ENCODE peak calls at places on chromosomes 16 and 17, in five cellular contexts. C is A549, L is transverse colon, Q is ovary, M is sigmoid colon. E is an unnamed sample.

GRCh38 chr16:27444015-27444414 is 42.0 kb downstream of the IL21R start:
- DNase-seq in C (no peak), L (no peak), Q (no peak), M (no peak), E (no peak)

GRCh38 chr17:13477180-13477611 is 124.5 kb downstream of the HS3ST3A1 start:
- DNase-seq in C (no peak), L (no peak), Q (no peak), M (no peak), E (no peak)

GRCh38 chr17:49502258-49502657 is 7.2 kb downstream of the NGFR start:
- DNase-seq in C (no peak), L (no peak), Q (no peak), M (no peak), E (no peak)

GRCh38 chr17:2598166-2598565 is 4.7 kb downstream of the PAFAH1B1 start:
- DNase-seq in C (no peak), L (no peak), Q (no peak), M (no peak), E (no peak)

GRCh38 chr17:4534515-4534914 is 20.7 kb downstream of the MYBBP1A start:
- DNase-seq in C (no peak), L (no peak), Q (no peak), M (no peak), E (peak)

GRCh38 chr16:13697568-13697967 is 222.4 kb upstream of the ERCC4 start:
- DNase-seq in C (no peak), L (no peak), Q (no peak), M (no peak), E (no peak)

GRCh38 chr16:590165-590874 is 454 bp downstream of the RAB40C start:
- DNase-seq in C (no peak), L (no peak), Q (peak), M (peak), E (no peak)

GRCh38 chr16:21156767-21157467 is 1.6 kb upstream of the LDAF1 start:
- DNase-seq in C (peak), L (peak), Q (peak), M (peak), E (no peak)

GRCh38 chr16:17328971-17329370 is 141.8 kb downstream of the XYLT1 start:
- DNase-seq in C (no peak), L (peak), Q (no peak), M (peak), E (no peak)

GRCh38 chr17:29378495-29378894 is 11.7 kb upstream of the TAOK1 start:
- DNase-seq in C (no peak), L (no peak), Q (no peak), M (no peak), E (no peak)

GRCh38 chr17:69949931-69950330 is 125.1 kb upstream of the KCNJ16 start:
- DNase-seq in C (no peak), L (no peak), Q (no peak), M (no peak), E (no peak)

GRCh38 chr17:77571562-77571981 is 386.9 kb upstream of the TNRC6C start:
- DNase-seq in C (no peak), L (no peak), Q (no peak), M (no peak), E (no peak)

GRCh38 chr17:17538417-17539391 is 42.5 kb upstream of the RASD1 start:
- DNase-seq in C (peak), L (peak), Q (no peak), M (no peak), E (no peak)

GRCh38 chr16:11094075-11094593 is 149.8 kb downstream of the CLEC16A start:
- DNase-seq in C (no peak), L (peak), Q (no peak), M (peak), E (no peak)

GRCh38 chr17:4565209-4566141 is 5.1 kb upstream of the GGT6 start:
- DNase-seq in C (peak), L (peak), Q (no peak), M (peak), E (peak)

GRCh38 chr16:5378531-5378930 is 280.9 kb upstream of the EEF2KMT start:
- DNase-seq in C (no peak), L (no peak), Q (no peak), M (no peak), E (no peak)

GRCh38 chr17:77036841-77037381 is 103.9 kb upstream of the SEC14L1 start:
- DNase-seq in C (no peak), L (peak), Q (no peak), M (no peak), E (no peak)

GRCh38 chr16:88569614-88569984 is 604 bp upstream of the ZC3H18 start:
- DNase-seq in C (no peak), L (no peak), Q (no peak), M (no peak), E (no peak)

GRCh38 chr17:30788918-30789317 is 35.6 kb downstream of the CRLF3 start:
- DNase-seq in C (no peak), L (no peak), Q (no peak), M (no peak), E (no peak)

DNA sequence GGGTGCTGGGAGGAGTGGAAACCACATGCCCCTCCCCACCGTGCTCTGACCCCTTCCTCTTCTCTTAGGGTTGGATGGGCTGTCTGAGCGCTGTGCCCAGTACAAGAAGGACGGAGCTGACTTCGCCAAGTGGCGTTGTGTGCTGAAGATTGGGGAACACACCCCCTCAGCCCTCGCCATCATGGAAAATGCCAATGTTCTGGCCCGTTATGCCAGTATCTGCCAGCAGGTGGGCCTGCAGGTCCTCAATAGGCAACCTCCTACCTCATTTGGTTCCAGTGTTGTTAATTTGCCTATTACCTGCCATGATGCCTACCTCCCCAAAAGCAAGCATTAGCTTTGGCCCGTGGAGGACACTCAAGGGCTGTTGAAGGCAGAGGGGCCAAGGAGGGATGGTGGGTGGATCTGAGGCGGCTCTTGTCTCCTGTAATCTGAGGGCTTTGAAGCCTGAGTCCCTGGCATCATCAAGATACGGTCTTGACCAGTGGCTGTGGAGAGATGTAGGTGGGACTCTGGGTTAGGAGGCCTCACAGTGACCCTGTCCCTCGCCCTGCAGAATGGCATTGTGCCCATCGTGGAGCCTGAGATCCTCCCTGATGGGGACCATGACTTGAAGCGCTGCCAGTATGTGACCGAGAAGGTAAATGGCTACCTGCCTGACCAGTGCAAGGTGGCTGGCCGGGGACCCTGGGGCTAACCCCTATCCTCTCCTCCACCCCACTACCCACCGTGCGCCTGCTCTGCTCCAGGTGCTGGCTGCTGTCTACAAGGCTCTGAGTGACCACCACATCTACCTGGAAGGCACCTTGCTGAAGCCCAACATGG is 3.4 kb downstream of the ALDOA start:
- DNase-seq in C (no peak), L (peak), Q (peak), M (no peak), E (no peak)
- TF ChIP-seq POLR2A in C (no peak), L (no peak), Q (no peak), M (no peak), E (no peak)

DNA sequence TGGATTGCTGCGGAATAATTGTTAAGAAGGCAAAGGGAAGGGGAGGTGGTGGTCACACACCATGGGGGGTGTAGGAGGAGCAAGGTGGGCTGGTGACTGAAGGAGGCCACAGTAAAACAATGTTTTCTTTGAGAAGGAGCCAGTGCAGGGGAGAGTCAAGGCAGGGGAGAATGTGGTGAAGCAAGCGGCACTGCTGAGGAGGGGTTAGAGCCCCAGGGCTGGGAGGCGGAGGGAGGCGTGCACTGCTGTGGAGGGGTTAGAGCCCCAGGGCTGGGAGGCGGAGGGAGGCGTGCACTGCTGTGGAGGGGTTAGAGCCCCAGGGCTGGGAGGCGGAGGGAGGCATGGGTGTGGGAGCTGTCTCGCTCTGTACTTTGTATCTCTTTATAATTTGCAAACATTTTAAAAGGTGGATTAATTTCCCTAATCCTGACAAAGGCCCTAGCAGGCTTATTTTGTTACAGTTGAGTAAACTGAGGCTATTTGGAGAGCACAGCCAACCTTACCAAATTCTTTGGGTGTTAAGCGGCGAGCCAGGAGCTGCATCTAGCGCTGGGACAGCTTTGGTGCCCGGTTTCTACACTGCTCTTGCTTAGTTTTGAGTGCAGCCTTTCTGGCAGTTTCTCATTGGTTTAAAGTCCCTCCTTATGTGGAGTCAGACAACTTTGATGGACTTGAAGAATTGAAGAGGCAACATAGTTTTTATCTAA is 20.9 kb downstream of the RPTOR start:
- DNase-seq in C (no peak), L (no peak), Q (peak), M (peak), E (no peak)
- H3K4me3 ChIP-seq in C (no peak), L (no peak), Q (no peak), M (no peak), E (no peak)

DNA sequence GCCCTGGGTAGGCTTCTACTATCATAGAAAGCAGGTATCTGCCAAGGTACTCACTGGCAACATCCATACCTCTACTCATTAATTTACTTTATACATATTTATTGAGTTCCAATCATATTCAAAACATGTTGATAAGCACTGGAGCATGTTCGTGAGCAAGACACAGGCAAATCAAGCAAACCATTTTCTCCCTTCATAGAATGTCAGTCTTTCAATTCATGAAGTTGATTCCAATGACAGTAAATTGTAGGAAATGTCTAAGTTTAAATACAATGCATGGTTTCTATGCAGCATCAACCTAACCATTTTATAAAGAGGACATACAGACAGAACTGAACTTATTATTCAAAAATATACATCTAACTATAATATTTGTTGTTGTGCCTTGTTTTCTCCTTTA is 978.6 kb downstream of the CDH8 start:
- DNase-seq in C (no peak), L (no peak), Q (no peak), M (no peak), E (no peak)
- TF ChIP-seq EP300 in C (no peak), L (no peak), Q (no peak), M (no peak), E (no peak)

DNA sequence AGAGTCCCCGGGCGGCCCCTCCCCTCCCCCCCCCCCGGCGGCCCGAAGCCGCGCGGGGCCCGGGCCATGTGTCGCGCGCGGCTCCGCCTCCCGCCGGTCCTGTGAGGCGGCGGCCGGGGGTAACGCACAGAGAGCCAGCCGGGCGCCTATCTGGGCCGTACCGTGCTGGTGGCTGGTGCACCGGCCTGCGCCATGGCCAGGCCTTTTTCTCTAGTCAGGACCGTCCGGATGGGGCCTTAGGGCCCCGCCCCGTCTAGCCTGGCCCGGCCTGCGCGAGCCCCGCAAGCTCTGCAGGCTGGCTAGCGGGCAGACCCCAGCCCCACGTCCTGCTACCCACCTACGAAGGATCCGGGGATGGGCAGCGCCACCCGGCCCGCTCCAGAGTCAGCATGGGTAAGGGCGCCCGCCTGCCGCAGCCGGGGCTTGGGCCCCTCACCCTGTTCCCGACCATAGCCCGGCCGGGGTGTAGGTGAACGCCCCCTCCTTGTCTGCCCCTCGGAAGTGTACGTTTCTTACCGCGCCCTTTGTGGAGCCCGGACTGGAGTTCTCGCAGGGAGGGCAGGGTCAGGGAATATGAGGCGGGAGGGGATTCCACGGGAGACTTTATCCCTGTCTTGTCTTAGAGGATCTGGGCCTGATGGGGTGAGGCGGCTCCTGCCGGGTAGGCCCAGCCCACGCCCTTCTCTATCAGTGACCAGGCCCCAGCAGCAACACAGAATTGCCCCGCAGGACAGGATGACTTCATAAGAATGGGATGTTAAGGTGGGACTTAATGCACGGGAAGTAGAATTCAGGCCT is at the start of gene CENPT:
- DNase-seq in C (no peak), L (peak), Q (no peak), M (peak), E (peak)
- TF ChIP-seq POLR2A in C (no peak), L (peak), Q (no peak), M (no peak), E (no peak)

GRCh38 chr16:25031132-25031440 is 15.9 kb upstream of the ARHGAP17 start:
- DNase-seq in C (no peak), L (no peak), Q (no peak), M (no peak), E (no peak)
- H3K4me3 ChIP-seq in C (no peak), L (no peak), Q (peak), M (peak), E (no peak)

GRCh38 chr17:350706-351435 is 1.7 kb downstream of the RPH3AL start:
- DNase-seq in C (peak), L (peak), Q (peak), M (peak), E (peak)
- TF ChIP-seq EP300 in C (no peak), L (peak), Q (peak), M (peak), E (peak)

GRCh38 chr17:80265205-80266068 is 4.8 kb downstream of the RNF213 start:
- DNase-seq in C (no peak), L (no peak), Q (no peak), M (no peak), E (no peak)
- TF ChIP-seq POLR2A in C (no peak), L (no peak), Q (no peak), M (no peak), E (no peak)

GRCh38 chr16:3576211-3576610 is 992 bp downstream of the NLRC3 start:
- DNase-seq in C (no peak), L (no peak), Q (no peak), M (no peak), E (no peak)
- H3K4me3 ChIP-seq in C (no peak), L (no peak), Q (no peak), M (no peak), E (no peak)

GRCh38 chr17:73867056-73867455 is 222.8 kb upstream of the SDK2 start:
- DNase-seq in C (no peak), L (no peak), Q (no peak), M (no peak), E (no peak)

GRCh38 chr17:73872816-73873215 is 228.6 kb upstream of the SDK2 start:
- DNase-seq in C (no peak), L (no peak), Q (no peak), M (no peak), E (no peak)

GRCh38 chr17:73874008-73874407 is 229.8 kb upstream of the SDK2 start:
- DNase-seq in C (peak), L (no peak), Q (no peak), M (no peak), E (no peak)

GRCh38 chr17:73865825-73866224 is 221.6 kb upstream of the SDK2 start:
- DNase-seq in C (no peak), L (no peak), Q (no peak), M (no peak), E (no peak)

DNA sequence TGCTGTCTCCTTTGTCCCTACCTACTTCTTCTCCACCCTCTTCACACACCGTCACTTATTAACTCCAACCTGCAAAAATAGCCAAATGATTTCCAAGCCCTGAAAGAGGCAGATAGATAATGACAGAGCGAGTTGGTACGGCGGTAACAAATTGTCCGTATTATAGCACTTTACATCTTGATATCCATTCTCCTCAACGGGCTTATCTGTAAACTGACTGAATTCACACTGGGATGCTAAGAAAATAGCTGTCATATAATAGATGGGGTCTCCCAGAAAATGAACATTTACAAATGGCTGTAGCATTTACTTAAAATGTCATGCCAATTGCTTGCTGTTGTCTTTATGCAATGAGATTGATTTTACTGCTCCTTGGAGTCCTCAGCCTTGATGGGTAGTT is 225.8 kb upstream of the SDK2 start:
- DNase-seq in C (no peak), L (no peak), Q (no peak), M (no peak), E (no peak)
- TF ChIP-seq EP300 in C (no peak), L (no peak), Q (no peak), M (no peak), E (no peak)

GRCh38 chr17:55307879-55308278 is 43.1 kb downstream of the HLF start:
- DNase-seq in C (no peak), L (no peak), Q (no peak), M (no peak), E (no peak)

GRCh38 chr17:55303008-55303493 is 38.3 kb downstream of the HLF start:
- DNase-seq in C (no peak), L (no peak), Q (no peak), M (no peak), E (no peak)

GRCh38 chr17:55303701-55304145 is 39.0 kb downstream of the HLF start:
- DNase-seq in C (no peak), L (no peak), Q (no peak), M (no peak), E (no peak)

GRCh38 chr17:55304171-55304859 is 39.6 kb downstream of the HLF start:
- DNase-seq in C (no peak), L (no peak), Q (no peak), M (no peak), E (no peak)

GRCh38 chr17:55305321-55306087 is 40.7 kb downstream of the HLF start:
- DNase-seq in C (no peak), L (no peak), Q (no peak), M (no peak), E (no peak)
- TF ChIP-seq POLR2A in C (no peak), L (no peak), Q (no peak), M (no peak), E (no peak)

E was measured in upper lobe of left lung.